ENCODE peak calls at places on chromosomes 2 and 18, in four cellular contexts. One of them, this sample, is unnamed.

GRCh38 chr2:43159797-43160196 is 66.6 kb downstream of the ZFP36L2 start:
- DNase-seq in PC-9: peak
- DNase-seq in endothelial cell: no peak
- DNase-seq in mesothelial cell of epicardium: no peak
- DNase-seq in this sample: no peak

GRCh38 chr2:120550893-120551446 is 184.7 kb upstream of the GLI2 start:
- DNase-seq in PC-9: no peak
- DNase-seq in endothelial cell: no peak
- DNase-seq in mesothelial cell of epicardium: no peak
- DNase-seq in this sample: no peak

GRCh38 chr2:235414422-235414821 is 79.4 kb upstream of the AGAP1 start:
- DNase-seq in PC-9: no peak
- DNase-seq in endothelial cell: no peak
- DNase-seq in mesothelial cell of epicardium: no peak
- DNase-seq in this sample: no peak

GRCh38 chr18:58028109-58028784 is 15.8 kb upstream of the NEDD4L start:
- DNase-seq in PC-9: no peak
- DNase-seq in endothelial cell: no peak
- DNase-seq in mesothelial cell of epicardium: no peak
- DNase-seq in this sample: no peak

GRCh38 chr2:235911633-235912032 is 256.6 kb downstream of the GBX2 start:
- DNase-seq in PC-9: no peak
- DNase-seq in endothelial cell: no peak
- DNase-seq in mesothelial cell of epicardium: no peak
- DNase-seq in this sample: no peak

GRCh38 chr2:241833101-241833937 is 24.3 kb downstream of the NEU4 start:
- DNase-seq in PC-9: no peak
- DNase-seq in endothelial cell: no peak
- DNase-seq in mesothelial cell of epicardium: no peak
- DNase-seq in this sample: no peak

GRCh38 chr2:206282746-206283145 is 8.3 kb downstream of the ZDBF2 start:
- DNase-seq in PC-9: no peak
- DNase-seq in endothelial cell: no peak
- DNase-seq in mesothelial cell of epicardium: no peak
- DNase-seq in this sample: no peak

GRCh38 chr18:27202771-27203170 is 17.7 kb upstream of the CHST9 start:
- DNase-seq in PC-9: no peak
- DNase-seq in endothelial cell: no peak
- DNase-seq in mesothelial cell of epicardium: no peak
- DNase-seq in this sample: no peak

GRCh38 chr18:75003764-75004690 is 204.9 kb downstream of the PTGR3 start:
- DNase-seq in PC-9: no peak
- DNase-seq in endothelial cell: no peak
- DNase-seq in mesothelial cell of epicardium: no peak
- DNase-seq in this sample: no peak

GRCh38 chr2:178764097-178764496 is 43.1 kb downstream of the TTN start:
- DNase-seq in PC-9: peak
- DNase-seq in endothelial cell: no peak
- DNase-seq in mesothelial cell of epicardium: no peak
- DNase-seq in this sample: no peak

GRCh38 chr2:75003276-75003675 is 44.8 kb downstream of the POLE4 start:
- DNase-seq in PC-9: no peak
- DNase-seq in endothelial cell: no peak
- DNase-seq in mesothelial cell of epicardium: no peak
- DNase-seq in this sample: no peak

GRCh38 chr2:68837861-68838341 is 33.3 kb downstream of the BMP10 start:
- DNase-seq in PC-9: no peak
- DNase-seq in endothelial cell: no peak
- DNase-seq in mesothelial cell of epicardium: no peak
- DNase-seq in this sample: no peak

GRCh38 chr2:68838641-68839040 is 32.6 kb downstream of the BMP10 start:
- DNase-seq in PC-9: no peak
- DNase-seq in endothelial cell: no peak
- DNase-seq in mesothelial cell of epicardium: no peak
- DNase-seq in this sample: no peak

GRCh38 chr2:68835636-68836035 is 35.6 kb downstream of the BMP10 start:
- DNase-seq in PC-9: no peak
- DNase-seq in endothelial cell: no peak
- DNase-seq in mesothelial cell of epicardium: no peak
- DNase-seq in this sample: no peak

GRCh38 chr2:68837164-68837860 is 33.9 kb downstream of the BMP10 start:
- DNase-seq in PC-9: no peak
- DNase-seq in endothelial cell: peak
- DNase-seq in mesothelial cell of epicardium: peak
- DNase-seq in this sample: peak

GRCh38 chr2:68839260-68839833 is 31.9 kb downstream of the BMP10 start:
- DNase-seq in PC-9: no peak
- DNase-seq in endothelial cell: no peak
- DNase-seq in mesothelial cell of epicardium: no peak
- DNase-seq in this sample: no peak
- TF ChIP-seq CTCF in PC-9: peak
- TF ChIP-seq CTCF in endothelial cell: peak
- TF ChIP-seq CTCF in mesothelial cell of epicardium: no peak
- TF ChIP-seq CTCF in this sample: peak

GRCh38 chr2:26559044-26559405 is 81.1 kb upstream of the OTOF start:
- DNase-seq in PC-9: no peak
- DNase-seq in endothelial cell: no peak
- DNase-seq in mesothelial cell of epicardium: no peak
- DNase-seq in this sample: no peak

GRCh38 chr2:26560892-26561291 is 80.3 kb downstream of the CIB4 start:
- DNase-seq in PC-9: no peak
- DNase-seq in endothelial cell: no peak
- DNase-seq in mesothelial cell of epicardium: no peak
- DNase-seq in this sample: no peak

GRCh38 chr2:26558271-26559043 is 80.5 kb upstream of the OTOF start:
- DNase-seq in PC-9: no peak
- DNase-seq in endothelial cell: no peak
- DNase-seq in mesothelial cell of epicardium: no peak
- DNase-seq in this sample: peak

GRCh38 chr2:26561376-26561775 is 79.8 kb downstream of the CIB4 start:
- DNase-seq in PC-9: no peak
- DNase-seq in endothelial cell: no peak
- DNase-seq in mesothelial cell of epicardium: no peak
- DNase-seq in this sample: no peak

DNA sequence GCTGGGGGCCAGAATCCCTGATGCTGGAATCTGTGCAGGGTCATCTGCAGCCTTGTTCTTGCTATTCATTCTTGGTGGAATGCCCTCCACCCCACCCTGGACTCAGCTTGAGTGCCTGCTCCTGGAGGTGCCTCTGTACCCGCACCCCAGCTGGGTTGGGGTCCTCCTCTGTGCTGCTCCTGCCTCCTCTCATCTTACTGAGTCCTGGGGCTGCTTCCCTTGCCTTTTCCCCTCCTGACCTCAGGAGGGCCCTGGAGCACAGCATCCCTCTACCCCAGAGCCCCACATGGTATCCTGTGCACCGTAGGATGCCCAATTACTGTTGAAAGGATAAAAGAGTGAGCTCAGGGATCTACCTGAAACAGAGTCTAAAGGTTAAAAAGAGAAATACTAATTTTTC is 81.6 kb downstream of the CIB4 start:
- DNase-seq in PC-9: no peak
- DNase-seq in endothelial cell: no peak
- DNase-seq in mesothelial cell of epicardium: no peak
- DNase-seq in this sample: no peak
- TF ChIP-seq CTCF in PC-9: no peak
- TF ChIP-seq CTCF in endothelial cell: no peak
- TF ChIP-seq CTCF in mesothelial cell of epicardium: no peak
- TF ChIP-seq CTCF in this sample: no peak

DNA sequence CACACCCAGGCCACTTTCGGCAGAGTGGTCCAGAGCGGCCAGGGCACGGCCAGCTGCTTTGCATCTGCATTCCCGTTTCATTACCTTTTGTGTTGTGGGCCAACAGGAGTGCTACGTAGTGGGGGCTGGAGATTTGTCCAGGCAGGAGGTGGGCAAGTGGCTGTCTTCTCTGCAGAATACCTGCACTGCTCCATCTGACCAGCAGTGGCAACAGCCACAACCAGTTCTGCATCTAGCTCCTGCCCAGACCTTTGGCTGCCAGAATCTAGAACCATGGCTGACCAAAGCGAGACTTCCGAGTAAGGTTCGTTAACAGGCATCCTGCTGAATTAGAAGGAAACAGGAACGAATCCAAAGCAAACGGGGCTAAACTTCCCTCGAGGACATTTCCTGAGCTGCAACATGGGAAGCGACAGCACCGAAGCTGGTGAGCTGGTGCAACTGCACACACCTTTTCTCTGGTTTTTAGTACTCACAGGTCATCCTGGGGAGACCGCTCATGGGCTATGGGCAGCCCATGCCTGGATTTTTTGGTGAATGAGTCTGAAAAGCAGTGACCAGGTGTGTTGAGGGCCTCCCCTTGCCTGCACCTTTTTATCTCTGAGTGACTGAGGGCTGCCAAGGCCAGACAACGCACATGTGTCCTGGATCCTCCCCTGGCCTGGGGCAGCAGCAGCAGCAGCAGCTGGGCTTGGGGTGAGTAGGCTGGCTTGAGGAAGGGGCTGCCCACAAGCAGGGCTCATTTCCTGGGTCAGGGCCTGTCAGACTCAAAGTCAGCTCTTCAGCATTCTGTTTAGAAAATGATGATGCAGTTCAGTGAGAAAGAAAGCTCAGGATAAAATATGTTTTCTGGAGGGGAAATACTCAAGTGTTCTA is 10.6 kb downstream of the GDF7 start:
- DNase-seq in PC-9: no peak
- DNase-seq in endothelial cell: peak
- DNase-seq in mesothelial cell of epicardium: no peak
- DNase-seq in this sample: no peak
- TF ChIP-seq CTCF in PC-9: no peak
- TF ChIP-seq CTCF in endothelial cell: peak
- TF ChIP-seq CTCF in mesothelial cell of epicardium: peak
- TF ChIP-seq CTCF in this sample: peak

DNA sequence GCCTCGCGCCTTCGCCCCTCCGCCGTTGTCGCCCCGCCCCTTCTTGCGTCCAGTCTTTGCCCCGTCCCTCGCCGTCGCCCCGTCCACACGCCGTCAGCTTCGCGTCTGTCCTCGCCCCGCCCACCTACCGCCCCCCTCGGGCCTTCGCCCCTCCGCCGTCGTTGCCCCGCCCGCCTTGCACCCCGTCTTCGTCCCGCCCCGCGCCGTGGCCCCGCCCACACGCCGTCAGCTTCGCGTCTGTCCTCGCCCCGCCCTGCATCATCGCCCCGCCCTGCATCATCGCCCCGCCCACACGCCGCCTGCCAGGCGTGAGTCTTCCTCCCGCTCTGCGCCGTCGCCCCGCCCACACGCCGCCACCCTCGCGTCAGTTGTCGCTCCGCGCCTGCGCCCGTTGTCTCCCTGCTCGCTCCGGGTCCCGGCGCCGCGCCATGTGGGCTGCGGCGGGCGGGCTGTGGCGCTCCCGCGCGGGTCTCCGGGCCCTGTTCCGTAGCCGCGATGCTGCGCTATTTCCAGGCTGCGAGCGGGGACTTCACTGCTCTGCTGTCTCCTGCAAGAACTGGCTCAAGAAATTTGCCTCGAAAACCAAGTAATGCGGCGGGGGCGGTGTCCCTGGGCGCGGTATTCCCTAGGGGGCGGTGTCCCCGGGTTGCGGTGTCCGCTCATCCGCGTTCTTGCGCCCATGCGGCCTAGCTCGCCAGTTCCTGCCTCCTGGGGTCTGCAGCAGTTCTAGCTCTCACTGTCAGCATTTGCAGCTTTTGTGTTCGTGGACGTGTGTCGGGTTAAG is at the start of gene RBFA:
- DNase-seq in PC-9: peak
- DNase-seq in endothelial cell: peak
- DNase-seq in mesothelial cell of epicardium: peak
- DNase-seq in this sample: peak
- TF ChIP-seq CTCF in PC-9: peak
- TF ChIP-seq CTCF in endothelial cell: peak
- TF ChIP-seq CTCF in mesothelial cell of epicardium: peak
- TF ChIP-seq CTCF in this sample: peak

DNA sequence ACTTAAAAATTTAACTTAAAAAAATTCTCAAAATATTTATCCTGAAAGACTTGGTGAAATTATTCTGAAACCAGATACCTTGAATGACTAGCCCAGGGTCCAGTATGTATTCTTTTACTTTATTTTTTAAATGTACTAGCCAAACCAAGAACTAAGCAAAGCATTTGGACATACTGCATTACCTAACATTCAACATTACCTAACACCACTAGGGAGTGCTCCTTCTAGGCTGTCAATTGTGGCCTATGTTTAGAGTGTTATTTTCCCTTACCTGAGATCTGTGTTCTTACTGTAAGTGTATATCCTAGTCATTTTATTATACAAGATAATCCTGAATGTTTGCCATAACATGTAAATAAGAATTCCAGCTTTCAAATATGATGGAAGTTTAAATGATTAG is 496.6 kb downstream of the PTPRM start:
- DNase-seq in PC-9: no peak
- DNase-seq in endothelial cell: no peak
- DNase-seq in mesothelial cell of epicardium: no peak
- DNase-seq in this sample: no peak
- TF ChIP-seq CTCF in PC-9: no peak
- TF ChIP-seq CTCF in endothelial cell: no peak
- TF ChIP-seq CTCF in mesothelial cell of epicardium: no peak
- TF ChIP-seq CTCF in this sample: peak

DNA sequence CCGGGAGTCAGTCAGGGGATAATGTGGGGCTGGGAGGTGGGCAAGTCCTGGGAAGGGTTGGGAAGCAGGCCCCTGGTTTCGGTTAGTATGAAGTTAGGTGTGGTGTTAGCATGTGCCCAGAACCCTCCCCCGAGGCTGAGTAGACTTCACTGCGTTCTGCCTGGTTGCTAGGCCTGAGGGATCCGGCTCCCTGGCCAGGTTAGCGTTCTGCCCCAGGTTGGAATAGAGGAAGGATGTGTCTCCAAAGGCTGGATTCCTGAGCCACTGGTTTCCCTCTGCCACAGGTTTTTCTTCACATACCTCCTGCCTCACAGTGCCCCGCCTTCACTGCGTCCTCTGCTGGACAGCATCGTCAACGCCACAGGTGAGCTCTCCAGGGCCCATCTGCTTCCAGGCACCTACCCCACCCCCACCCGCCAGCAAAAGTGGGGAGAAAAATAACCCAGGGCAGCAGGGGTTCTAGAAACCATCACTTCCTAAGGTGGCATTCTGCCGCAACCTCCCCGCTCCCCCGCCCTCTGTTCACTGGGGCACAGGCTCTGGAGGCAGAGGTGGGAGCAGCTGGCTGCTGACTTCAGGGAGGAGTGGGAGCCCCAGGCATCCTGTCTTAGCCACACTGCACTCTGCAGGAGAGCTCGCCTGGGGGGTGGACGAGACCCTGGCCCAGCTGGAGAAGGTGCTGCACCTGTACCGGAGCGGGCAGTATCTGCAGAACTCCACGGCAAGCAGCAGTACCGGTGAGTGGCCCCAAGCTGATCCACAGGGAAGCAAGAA is 7.0 kb downstream of the PKDCC start:
- DNase-seq in PC-9: no peak
- DNase-seq in endothelial cell: no peak
- DNase-seq in mesothelial cell of epicardium: no peak
- DNase-seq in this sample: no peak
- TF ChIP-seq CTCF in PC-9: no peak
- TF ChIP-seq CTCF in endothelial cell: no peak
- TF ChIP-seq CTCF in mesothelial cell of epicardium: no peak
- TF ChIP-seq CTCF in this sample: no peak

This sample was measured in neural crest cell.